ENCODE peak calls at places on chromosome X, in four cellular contexts. P is stimulated activated CD4-positive, alpha-beta T cell treated with anti-CD3 and anti-CD28 coated beads, Interleukin-4, amount 100 ng/mL, for 4 hours; H is Calu3; Y is psoas muscle. G is an unnamed sample.

GRCh38 chrX:119686087-119686639 is 6.8 kb downstream of the SEPTIN6 start:
- DNase-seq in P (no peak), Y (peak), H (no peak), G (peak)

GRCh38 chrX:78619829-78620228 is 39.3 kb downstream of the RTL3 start:
- DNase-seq in Y (no peak), H (no peak), P (no peak), G (no peak)

GRCh38 chrX:13495232-13495631 is 74.2 kb upstream of the EGFL6 start:
- DNase-seq in H (peak), Y (no peak), P (no peak), G (no peak)

GRCh38 chrX:150157291-150157690 is 205.8 kb upstream of the MAMLD1 start:
- DNase-seq in H (no peak), Y (no peak), P (no peak), G (no peak)

GRCh38 chrX:37825225-37825842 is 22.0 kb downstream of the DYNLT3 start:
- DNase-seq in Y (no peak), P (peak), H (peak), G (peak)

GRCh38 chrX:96703379-96703778 is 18.7 kb downstream of the DIAPH2 start:
- DNase-seq in P (no peak), Y (no peak), H (no peak), G (no peak)

GRCh38 chrX:9188117-9188516 is 154.2 kb upstream of the FAM9B start:
- DNase-seq in Y (no peak), H (no peak), P (no peak), G (no peak)

GRCh38 chrX:64977830-64978229 is 1.6 kb upstream of the ZC4H2 start:
- DNase-seq in Y (no peak), P (no peak), H (no peak), G (no peak)

GRCh38 chrX:147948531-147948930 is 32.6 kb upstream of the FMR1NB start:
- DNase-seq in P (no peak), H (no peak), Y (no peak), G (no peak)

GRCh38 chrX:116824785-116825184 is 362.0 kb upstream of the CT83 start:
- DNase-seq in P (no peak), Y (no peak), H (no peak), G (no peak)

GRCh38 chrX:6660567-6661252 is 125.8 kb upstream of the VCX3A start:
- DNase-seq in H (no peak), Y (no peak), P (no peak), G (no peak)

GRCh38 chrX:1164322-1165288 is 47.8 kb downstream of the CRLF2 start:
- DNase-seq in Y (peak), P (no peak), H (no peak), G (no peak)

GRCh38 chrX:19040373-19040772 is 56.5 kb upstream of the PHKA2 start:
- DNase-seq in H (no peak), P (no peak), Y (no peak), G (no peak)

GRCh38 chrX:47802589-47802988 is 34.1 kb upstream of the ZNF81 start:
- DNase-seq in Y (no peak), H (no peak), P (no peak), G (no peak)

GRCh38 chrX:109440475-109440874 is 41.4 kb downstream of the GUCY2F start:
- DNase-seq in Y (no peak), P (no peak), H (no peak), G (no peak)

GRCh38 chrX:78708171-78708570 is 39.3 kb upstream of the LPAR4 start:
- DNase-seq in P (no peak), Y (no peak), H (peak), G (no peak)

GRCh38 chrX:115013705-115014104 is 3.7 kb downstream of the IL13RA2 start:
- DNase-seq in H (no peak), Y (no peak), P (no peak), G (no peak)

GRCh38 chrX:16222123-16222522 is 54.8 kb downstream of the MAGEB17 start:
- DNase-seq in H (no peak), P (no peak), Y (no peak), G (no peak)

GRCh38 chrX:45709381-45709780 is 508.7 kb upstream of the DIPK2B start:
- DNase-seq in P (no peak), Y (no peak), H (no peak), G (no peak)

GRCh38 chrX:63503541-63503940 is 152.4 kb upstream of the SPIN4 start:
- DNase-seq in P (no peak), H (no peak), Y (no peak), G (no peak)